ENCODE peak calls at places on chromosomes 12 and 14, in five cellular contexts. D is HCT116, B is upper lobe of left lung, X is right lobe of liver, F is IMR-90. T is an unnamed sample.

GRCh38 chr12:19546027-19546426 is 106.7 kb downstream of the AEBP2 start:
- DNase-seq in D (no peak), B (no peak), X (no peak), F (no peak), T (no peak)

GRCh38 chr12:62886796-62887195 is 48.2 kb downstream of the PPM1H start:
- DNase-seq in D (no peak), B (no peak), X (no peak), F (no peak), T (no peak)

GRCh38 chr12:115944851-115945496 is 332.5 kb downstream of the MED13L start:
- DNase-seq in D (no peak), B (no peak), X (peak), F (no peak), T (no peak)

GRCh38 chr12:39807043-39807442 is 187.4 kb upstream of the ABCD2 start:
- DNase-seq in D (peak), B (no peak), X (no peak), F (no peak), T (no peak)

GRCh38 chr12:114744696-114745095 is 60.7 kb upstream of the TBX3 start:
- DNase-seq in D (no peak), B (no peak), X (no peak), F (peak), T (no peak)

GRCh38 chr14:94213021-94213420 is 38.9 kb downstream of the PPP4R4 start:
- DNase-seq in D (no peak), B (no peak), X (no peak), F (peak), T (no peak)

GRCh38 chr14:101635238-101636080 is 74.2 kb downstream of the DIO3 start:
- DNase-seq in D (no peak), B (no peak), X (no peak), F (no peak), T (no peak)

GRCh38 chr12:96208346-96208745 is 14.2 kb downstream of the ELK3 start:
- DNase-seq in D (no peak), B (no peak), X (no peak), F (peak), T (no peak)

GRCh38 chr12:52524241-52524897 is 4.2 kb upstream of the KRT5 start:
- DNase-seq in D (no peak), B (no peak), X (peak), F (no peak), T (no peak)

GRCh38 chr12:130338794-130339601 is 1.3 kb downstream of the PIWIL1 start:
- DNase-seq in D (no peak), B (no peak), X (no peak), F (no peak), T (no peak)

GRCh38 chr12:119710941-119711551 is 43.1 kb downstream of the PRKAB1 start:
- DNase-seq in D (no peak), B (peak), X (no peak), F (no peak), T (no peak)

GRCh38 chr12:70619471-70620152 is 17.6 kb downstream of the PTPRB start:
- DNase-seq in D (no peak), B (no peak), X (no peak), F (peak), T (no peak)

GRCh38 chr12:119044094-119044493 is 62.8 kb downstream of the SRRM4 start:
- DNase-seq in D (no peak), B (no peak), X (no peak), F (no peak), T (no peak)

GRCh38 chr14:28102814-28103213 is 663.8 kb upstream of the FOXG1 start:
- DNase-seq in D (no peak), B (no peak), X (no peak), F (no peak), T (peak)

GRCh38 chr12:119649202-119649808 is 18.6 kb upstream of the PRKAB1 start:
- DNase-seq in D (no peak), B (no peak), X (no peak), F (no peak), T (peak)

GRCh38 chr12:124898200-124898950 is 16.1 kb downstream of the UBC start:
- DNase-seq in D (no peak), B (peak), X (peak), F (no peak), T (no peak)

GRCh38 chr14:69672372-69672771 is 61.0 kb downstream of the SUSD6 start:
- DNase-seq in D (no peak), B (peak), X (no peak), F (no peak), T (no peak)

GRCh38 chr12:85781751-85782150 is 54.5 kb downstream of the RASSF9 start:
- DNase-seq in D (no peak), B (no peak), X (no peak), F (no peak), T (no peak)

GRCh38 chr14:75184447-75184846 is 8.0 kb upstream of the TMED10 start:
- DNase-seq in D (no peak), B (no peak), X (no peak), F (peak), T (no peak)

GRCh38 chr12:55930771-55931316 is at the start of gene DGKA:
- DNase-seq in D (peak), B (peak), X (no peak), F (peak), T (peak)

GRCh38 chr14:22766457-22767322 is at the start of gene OXA1L:
- DNase-seq in D (peak), B (peak), X (peak), F (peak), T (peak)
- TF ChIP-seq POLR2A in D (peak), B (no peak), X (peak), F (peak), T (peak)

GRCh38 chr14:54207476-54207875 is 189.3 kb upstream of the CDKN3 start:
- DNase-seq in D (no peak), B (no peak), X (no peak), F (no peak), T (no peak)
- TF ChIP-seq POLR2A in D (no peak), B (no peak), X (no peak), F (no peak), T (no peak)

GRCh38 chr12:69601962-69602685 is 8.6 kb downstream of the LRRC10 start:
- DNase-seq in D (no peak), B (no peak), X (no peak), F (no peak), T (no peak)
- TF ChIP-seq POLR2A in D (no peak), B (no peak), X (no peak), F (peak), T (no peak)

GRCh38 chr12:61138381-61138759 is 1121.8 kb upstream of the USP15 start:
- DNase-seq in D (no peak), B (no peak), X (no peak), F (no peak), T (no peak)
- TF ChIP-seq POLR2A in D (no peak), B (no peak), X (no peak), F (no peak), T (no peak)

DNA sequence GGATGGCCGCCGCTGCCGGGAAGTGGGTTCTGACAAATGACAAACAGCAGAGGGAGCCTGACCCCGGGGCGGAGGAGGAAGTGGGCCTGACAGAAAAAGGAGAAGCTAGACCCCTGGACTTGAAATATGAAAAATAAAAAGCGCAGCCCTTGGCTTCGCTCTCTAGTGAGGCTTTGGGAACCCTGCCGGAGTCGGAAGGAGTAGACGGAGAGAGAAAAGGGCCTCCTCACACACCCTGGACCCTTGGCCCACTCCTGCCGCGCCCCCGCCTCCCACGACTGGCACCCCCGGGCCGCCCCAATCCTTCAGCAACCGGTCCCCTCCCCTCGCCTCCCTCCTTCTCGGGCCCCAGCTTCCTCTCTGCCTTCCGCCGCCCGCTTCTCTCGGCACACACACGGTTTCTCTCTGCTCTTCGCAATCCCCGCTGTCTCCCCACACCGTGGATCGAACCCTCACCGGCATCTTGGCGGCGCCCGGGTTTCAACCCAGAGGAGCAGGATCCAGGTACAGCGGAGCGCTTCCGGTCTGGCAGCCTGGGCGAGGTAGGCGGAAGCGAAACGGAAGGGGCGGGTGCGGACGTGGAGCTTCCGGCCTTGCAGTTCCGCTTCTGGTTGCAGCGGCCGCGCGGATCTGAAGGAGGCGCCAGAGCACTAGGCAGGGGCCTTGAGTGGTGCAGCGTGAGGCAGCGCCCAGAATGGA is at the start of gene ARPC3:
- DNase-seq in D (peak), B (peak), X (peak), F (peak), T (peak)
- TF ChIP-seq POLR2A in D (peak), B (no peak), X (peak), F (peak), T (peak)

DNA sequence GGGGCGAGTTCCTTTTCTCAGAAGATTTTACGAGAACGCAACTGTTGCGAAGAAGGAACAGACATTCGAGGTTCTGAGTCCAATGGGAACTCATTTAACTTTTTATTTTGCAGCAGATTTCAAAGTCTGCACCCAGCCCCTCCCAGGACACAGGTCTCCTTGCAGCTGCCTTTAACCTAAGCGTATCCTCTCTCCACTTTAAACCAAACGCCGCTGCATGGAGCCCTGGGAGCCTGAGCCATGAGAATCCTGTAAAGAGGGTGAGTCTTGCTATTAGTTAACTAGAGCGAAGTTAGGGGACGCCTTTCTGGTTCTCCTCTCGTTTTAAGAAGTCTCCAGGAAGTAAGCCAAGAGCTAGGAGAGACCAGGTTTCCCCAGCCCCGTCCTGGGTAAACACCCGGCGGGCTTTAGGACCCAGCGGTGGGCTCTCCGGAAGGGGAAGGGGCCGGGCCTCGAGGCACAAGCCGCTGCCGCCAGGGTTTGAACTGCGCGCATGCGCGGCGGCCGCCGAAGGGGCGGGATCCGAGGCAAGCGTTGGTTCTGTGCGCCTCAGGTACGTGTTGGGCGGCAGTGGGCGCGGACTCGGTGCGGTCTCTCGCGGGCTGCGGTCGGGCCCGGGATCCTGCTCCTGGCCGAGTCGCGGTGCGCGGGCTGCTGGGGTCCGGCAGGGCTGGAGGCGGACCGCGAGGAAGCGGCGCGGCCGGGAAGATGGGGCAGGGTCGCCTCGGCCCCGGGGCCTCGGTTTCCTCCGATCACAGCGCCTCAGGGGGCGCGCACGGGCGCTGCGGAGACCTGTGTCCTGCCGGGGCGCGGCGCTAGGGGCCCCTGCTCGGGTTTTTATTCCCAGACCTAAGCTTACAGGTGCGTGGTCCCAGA is at the start of gene TDP1:
- DNase-seq in D (peak), B (peak), X (peak), F (peak), T (peak)
- TF ChIP-seq POLR2A in D (peak), B (no peak), X (peak), F (peak), T (peak)

GRCh38 chr14:32202941-32203882 is at the start of gene RNU6-8:
- DNase-seq in D (peak), B (peak), X (peak), F (peak), T (peak)
- TF ChIP-seq POLR2A in D (peak), B (no peak), X (peak), F (no peak), T (no peak)

GRCh38 chr14:63297387-63297786 is 21.3 kb downstream of the GPHB5 start:
- DNase-seq in D (no peak), B (no peak), X (no peak), F (no peak), T (no peak)
- TF ChIP-seq POLR2A in D (no peak), B (no peak), X (no peak), F (no peak), T (no peak)

DNA sequence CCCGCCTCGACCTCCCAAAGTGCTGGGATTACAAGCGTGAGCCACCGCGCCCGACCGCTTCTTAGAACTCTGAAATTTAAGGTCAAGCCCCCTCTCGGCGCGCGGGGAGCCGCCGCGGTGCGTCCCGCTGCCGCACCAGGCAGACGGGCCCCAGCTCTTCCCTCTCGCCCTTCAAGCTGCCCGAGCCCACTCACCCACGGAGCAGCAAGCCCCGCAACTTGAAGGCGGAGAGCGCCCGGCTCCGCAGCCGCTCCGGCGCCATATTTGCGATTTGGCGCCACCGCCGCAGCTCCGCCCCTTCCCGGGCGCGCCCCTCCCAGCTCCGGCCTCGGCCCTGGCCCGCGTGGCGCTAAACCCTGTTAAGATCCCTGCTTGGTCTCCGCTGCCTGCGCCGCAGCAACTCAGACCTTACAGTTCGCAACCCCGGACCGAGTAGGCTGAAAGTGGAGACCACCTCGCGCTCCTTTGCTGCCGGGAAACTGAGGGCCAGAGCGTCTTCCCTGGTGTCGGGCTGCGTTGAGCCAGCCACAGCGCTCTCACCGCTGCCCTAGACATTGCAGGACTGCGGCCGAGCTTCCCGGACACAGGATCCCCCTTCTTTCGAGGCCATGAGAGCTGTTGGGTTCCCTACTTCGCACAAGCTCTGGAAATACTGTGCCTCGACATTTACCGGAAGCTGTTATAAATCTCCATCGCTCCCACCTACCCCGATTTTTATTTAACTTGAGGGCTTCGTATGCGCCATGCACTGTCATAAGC is at the start of gene POLE2:
- DNase-seq in D (peak), B (peak), X (peak), F (peak), T (peak)
- TF ChIP-seq POLR2A in D (no peak), B (no peak), X (peak), F (no peak), T (peak)